ENCODE peak calls at places on chromosomes 13 and 19, in five cellular contexts. L is activated CD8-positive, alpha-beta memory T cell treated with anti-CD3 and anti-CD28 coated beads, Interleukin-2, amount 10 ng/mL, durations not matched to agents 7 days and 5 days; B is ELR; J is GF-D8; Y is Calu3. W is an unnamed sample.

GRCh38 chr19:35868172-35868822 is at the start of gene APLP1:
- DNase-seq in Y (peak), L (peak), B (peak), J (no peak), W (peak)

GRCh38 chr19:49953376-49953775 is 7.6 kb downstream of the SIGLEC11 start:
- DNase-seq in B (no peak), L (no peak), J (peak), Y (no peak), W (no peak)

GRCh38 chr19:19860756-19861390 is 4.8 kb upstream of the ZNF253 start:
- DNase-seq in B (no peak), Y (no peak), L (peak), J (no peak), W (no peak)

GRCh38 chr19:11494634-11495285 is 10.9 kb downstream of the ZNF653 start:
- DNase-seq in B (no peak), J (no peak), L (no peak), Y (no peak), W (no peak)

GRCh38 chr19:1233361-1233667 is 4.5 kb downstream of the CBARP start:
- DNase-seq in Y (no peak), L (no peak), J (no peak), B (no peak), W (no peak)

GRCh38 chr13:98143157-98143553 is 261 bp downstream of the FARP1 start:
- DNase-seq in B (no peak), Y (no peak), L (no peak), J (no peak), W (no peak)

GRCh38 chr13:90547272-90547790 is 800.2 kb upstream of the MIR17HG start:
- DNase-seq in J (no peak), B (no peak), Y (no peak), L (no peak), W (no peak)

GRCh38 chr13:25423831-25424230 is 52.1 kb downstream of the ATP8A2 start:
- DNase-seq in J (no peak), Y (no peak), B (no peak), L (no peak), W (no peak)

GRCh38 chr19:33443638-33444195 is 70.2 kb downstream of the CEBPG start:
- DNase-seq in B (no peak), J (no peak), Y (no peak), L (no peak), W (no peak)

GRCh38 chr13:33150146-33150545 is 133.9 kb downstream of the KL start:
- DNase-seq in J (no peak), L (no peak), Y (no peak), B (peak), W (peak)

GRCh38 chr13:94080527-94080926 is 399.0 kb downstream of the DCT start:
- DNase-seq in J (no peak), L (no peak), B (no peak), Y (no peak), W (no peak)

GRCh38 chr19:33296473-33297060 is 5.8 kb downstream of the CEBPA start:
- DNase-seq in L (no peak), J (no peak), B (no peak), Y (no peak), W (peak)

GRCh38 chr19:47157455-47158321 is 27.1 kb downstream of the SAE1 start:
- DNase-seq in B (peak), Y (no peak), L (peak), J (peak), W (peak)

GRCh38 chr19:50743537-50743936 is 20.4 kb downstream of the CLEC11A start:
- DNase-seq in Y (no peak), J (no peak), B (no peak), L (no peak), W (no peak)

GRCh38 chr13:31009166-31009565 is 76.7 kb downstream of the TEX26 start:
- DNase-seq in B (peak), Y (no peak), L (no peak), J (no peak), W (no peak)

GRCh38 chr13:58300224-58300623 is 668.7 kb downstream of the PCDH17 start:
- DNase-seq in L (no peak), Y (no peak), B (no peak), J (no peak), W (no peak)

GRCh38 chr19:42419309-42419708 is 7.9 kb downstream of the LIPE start:
- DNase-seq in Y (no peak), J (no peak), B (no peak), L (no peak), W (no peak)

GRCh38 chr13:25478186-25478585 is 106.4 kb downstream of the ATP8A2 start:
- DNase-seq in L (no peak), B (peak), J (no peak), Y (no peak), W (no peak)

GRCh38 chr19:51531349-51532315 is at the start of gene SIGLEC6:
- DNase-seq in Y (no peak), B (no peak), J (peak), L (peak), W (no peak)

GRCh38 chr19:38032151-38032550 is 125.1 kb downstream of the SIPA1L3 start:
- DNase-seq in B (no peak), L (no peak), Y (no peak), J (no peak), W (peak)

GRCh38 chr13:45713106-45713690 is 11.1 kb downstream of the CBY2 start:
- DNase-seq in B (no peak), L (peak), Y (no peak), J (no peak), W (no peak)